ENCODE peak calls at places on chromosomes 4 and X, in nine cellular contexts. Z, E, L, A, R, V, K, C and N are unnamed samples.

GRCh38 chr4:137677851-137678250 is 145.6 kb upstream of the PCDH18 start:
- DNase-seq in Z (no peak), E (no peak), L (no peak), A (no peak), R (no peak), V (no peak), K (no peak), C (no peak), N (no peak)

GRCh38 chr4:55123791-55124190 is 1.6 kb downstream of the KDR start:
- DNase-seq in Z (no peak), E (no peak), L (no peak), A (no peak), R (no peak), V (no peak), K (no peak), C (no peak), N (no peak)

GRCh38 chr4:92303621-92304027 is at the start of gene GRID2:
- DNase-seq in Z (no peak), E (no peak), L (peak), A (no peak), R (peak), V (peak), K (no peak), C (peak), N (no peak)

GRCh38 chrX:23902419-23902818 is 5.3 kb downstream of the APOO start:
- DNase-seq in Z (no peak), E (no peak), L (peak), A (no peak), R (peak), V (no peak), K (no peak), C (peak), N (no peak)

GRCh38 chr4:165493359-165493758 is 114.6 kb downstream of the CPE start:
- DNase-seq in Z (peak), E (peak), L (peak), A (peak), R (peak), V (peak), K (peak), C (no peak), N (peak)

GRCh38 chr4:7539659-7540058 is 104.9 kb upstream of the PSAPL1 start:
- DNase-seq in Z (no peak), E (no peak), L (no peak), A (peak), R (no peak), V (no peak), K (peak), C (no peak), N (peak)

GRCh38 chrX:136354201-136354600 is 53.4 kb downstream of the ADGRG4 start:
- DNase-seq in Z (no peak), E (no peak), L (no peak), A (no peak), R (no peak), V (no peak), K (no peak), C (no peak), N (no peak)

GRCh38 chrX:128106630-128107029 is 54.4 kb upstream of the ACTRT1 start:
- DNase-seq in Z (no peak), E (no peak), L (peak), A (no peak), R (no peak), V (no peak), K (no peak), C (no peak), N (no peak)

GRCh38 chr4:172489896-172490295 is 676.7 kb downstream of the GALNTL6 start:
- DNase-seq in Z (no peak), E (no peak), L (no peak), A (no peak), R (no peak), V (no peak), K (no peak), C (no peak), N (no peak)

GRCh38 chrX:643911-644303 is 13.3 kb downstream of the SHOX start:
- DNase-seq in Z (no peak), E (no peak), L (no peak), A (no peak), R (no peak), V (no peak), K (no peak), C (no peak), N (no peak)

GRCh38 chrX:12975670-12975965 is 708 bp downstream of the TMSB4X start:
- DNase-seq in Z (no peak), E (no peak), L (no peak), A (no peak), R (no peak), V (no peak), K (no peak), C (peak), N (no peak)

GRCh38 chr4:41426523-41426922 is 111.4 kb upstream of the LIMCH1 start:
- DNase-seq in Z (no peak), E (no peak), L (no peak), A (no peak), R (no peak), V (no peak), K (no peak), C (no peak), N (no peak)

GRCh38 chrX:154598656-154599055 is 13.7 kb downstream of the CTAG1A start:
- DNase-seq in Z (no peak), E (no peak), L (no peak), A (no peak), R (no peak), V (no peak), K (no peak), C (no peak), N (no peak)

GRCh38 chr4:110088670-110089069 is 109.7 kb downstream of the ELOVL6 start:
- DNase-seq in Z (no peak), E (no peak), L (no peak), A (no peak), R (no peak), V (no peak), K (no peak), C (no peak), N (no peak)

GRCh38 chrX:16695079-16695676 is 17.3 kb downstream of the CTPS2 start:
- DNase-seq in Z (peak), E (no peak), L (peak), A (peak), R (no peak), V (peak), K (peak), C (peak), N (peak)